ENCODE peak calls at places on chromosomes 16 and 17, in eight cellular contexts. U is heart left ventricle, I is stomach, Y is breast epithelium, W is testis, J is A549, C is GM12891, G is IMR-90. S is an unnamed sample.

GRCh38 chr17:32879143-32879542 is 2.2 kb upstream of the MYO1D start:
- DNase-seq in G (no peak), U (no peak), C (no peak), I (no peak), Y (no peak), W (no peak), J (no peak), S (no peak)

GRCh38 chr17:56656961-56657360 is 63.5 kb downstream of the NOG start:
- DNase-seq in J (no peak), C (no peak), U (no peak), Y (no peak), G (no peak), I (no peak), W (no peak), S (no peak)

GRCh38 chr16:12927591-12927990 is 26.2 kb downstream of the SHISA9 start:
- DNase-seq in C (no peak), G (no peak), J (no peak), Y (no peak), U (no peak), W (no peak), I (no peak), S (no peak)

GRCh38 chr16:88350922-88351321 is 31.8 kb upstream of the ZNF469 start:
- DNase-seq in C (no peak), G (no peak), Y (no peak), I (no peak), J (no peak), U (no peak), W (no peak), S (no peak)

GRCh38 chr16:27625050-27625697 is 75.2 kb downstream of the KATNIP start:
- DNase-seq in J (peak), Y (no peak), G (peak), U (no peak), C (no peak), W (no peak), I (no peak), S (no peak)

GRCh38 chr17:282000-282911 is 70.4 kb downstream of the RPH3AL start:
- DNase-seq in W (no peak), J (no peak), C (no peak), G (no peak), I (no peak), Y (peak), U (peak), S (no peak)

GRCh38 chr17:79114455-79115301 is 40.1 kb downstream of the ENGASE start:
- DNase-seq in Y (no peak), J (no peak), C (no peak), G (no peak), U (peak), I (peak), W (peak), S (no peak)

GRCh38 chr17:43406676-43407645 is 8.2 kb downstream of the ARL4D start:
- DNase-seq in J (peak), U (no peak), C (no peak), G (peak), I (no peak), W (no peak), Y (no peak), S (no peak)

GRCh38 chr16:50653633-50654524 is 27.2 kb downstream of the SNX20 start:
- DNase-seq in G (no peak), C (no peak), Y (no peak), U (no peak), I (no peak), W (no peak), J (no peak), S (no peak)

GRCh38 chr17:77944390-77945222 is 13.9 kb upstream of the TNRC6C start:
- DNase-seq in W (no peak), J (no peak), Y (no peak), G (no peak), I (no peak), U (no peak), C (no peak), S (no peak)

GRCh38 chr17:27797390-27798091 is 2.8 kb downstream of the NOS2 start:
- DNase-seq in U (no peak), G (no peak), C (no peak), Y (no peak), J (no peak), I (no peak), W (no peak), S (peak)

GRCh38 chr16:72014675-72015074 is 6.1 kb downstream of the DHODH start:
- DNase-seq in C (no peak), W (no peak), G (no peak), I (no peak), U (no peak), Y (no peak), J (no peak), S (no peak)

GRCh38 chr17:39198186-39198566 is 707 bp upstream of the CACNB1 start:
- DNase-seq in W (no peak), I (no peak), J (no peak), G (no peak), U (no peak), C (no peak), Y (no peak), S (no peak)

GRCh38 chr17:40817103-40817682 is 5.2 kb downstream of the KRT10 start:
- DNase-seq in G (no peak), Y (no peak), J (no peak), U (no peak), C (no peak), W (no peak), I (no peak), S (no peak)

GRCh38 chr16:88790312-88791150 is 5.5 kb upstream of the PIEZO1 start:
- DNase-seq in I (peak), J (no peak), U (no peak), C (no peak), W (no peak), G (peak), Y (no peak), S (peak)

GRCh38 chr16:88700636-88701482 is 5.3 kb downstream of the RNF166 start:
- DNase-seq in W (peak), Y (peak), C (peak), G (peak), J (no peak), I (peak), U (peak), S (peak)

GRCh38 chr16:31471875-31472558 is at the start of gene TGFB1I1:
- DNase-seq in Y (no peak), J (peak), W (peak), C (no peak), G (peak), U (peak), I (no peak), S (no peak)

GRCh38 chr17:68591583-68591982 is 9.6 kb downstream of the FAM20A start:
- DNase-seq in I (no peak), C (no peak), W (peak), G (no peak), J (no peak), U (peak), Y (no peak), S (no peak)

GRCh38 chr17:75820411-75821080 is 23.7 kb downstream of the UNC13D start:
- DNase-seq in G (no peak), C (no peak), U (no peak), Y (no peak), W (no peak), J (no peak), I (no peak), S (no peak)

GRCh38 chr17:38868095-38868967 is 1.5 kb upstream of the LASP1 start:
- DNase-seq in J (peak), I (peak), W (peak), U (peak), C (no peak), G (peak), Y (no peak), S (peak)

GRCh38 chr17:77881545-77881944 is 77.0 kb upstream of the TNRC6C start:
- DNase-seq in I (peak), W (peak), C (peak), Y (no peak), U (peak), J (no peak), G (peak), S (peak)

GRCh38 chr16:23742761-23743160 is 12.1 kb upstream of the CHP2 start:
- DNase-seq in G (no peak), U (no peak), W (no peak), Y (no peak), I (no peak), C (no peak), J (no peak), S (no peak)

GRCh38 chr17:76122411-76123126 is 18.5 kb downstream of the FOXJ1 start:
- DNase-seq in Y (no peak), G (no peak), I (no peak), W (no peak), C (peak), U (no peak), J (no peak), S (no peak)

GRCh38 chr16:86142801-86143236 is 243.9 kb downstream of the IRF8 start:
- DNase-seq in C (no peak), J (no peak), G (no peak), W (no peak), Y (no peak), I (no peak), U (no peak), S (no peak)

GRCh38 chr16:48053346-48053745 is 102.4 kb downstream of the ABCC12 start:
- DNase-seq in W (peak), I (no peak), U (no peak), C (no peak), J (no peak), Y (no peak), G (peak), S (no peak)

GRCh38 chr16:17276610-17277009 is 194.2 kb downstream of the XYLT1 start:
- DNase-seq in J (no peak), G (no peak), W (no peak), I (no peak), C (no peak), Y (no peak), U (no peak), S (no peak)

GRCh38 chr16:4624827-4625616 is 396 bp downstream of the MGRN1 start:
- DNase-seq in J (no peak), U (peak), C (peak), W (peak), I (peak), G (peak), Y (no peak), S (peak)

GRCh38 chr16:234468-235305 is at the start of gene FAM234A:
- DNase-seq in Y (peak), W (peak), U (peak), I (peak), G (peak), C (peak), J (peak), S (peak)

GRCh38 chr17:71496552-71496951 is 624.3 kb upstream of the SOX9 start:
- DNase-seq in J (no peak), G (peak), C (no peak), Y (no peak), U (no peak), W (no peak), I (no peak), S (no peak)

GRCh38 chr16:11698271-11698689 is 30.0 kb downstream of the SNN start:
- DNase-seq in W (no peak), J (no peak), Y (no peak), U (no peak), C (no peak), I (no peak), G (peak), S (no peak)

GRCh38 chr16:89049484-89050118 is 44.1 kb upstream of the ACSF3 start:
- DNase-seq in C (no peak), I (no peak), G (no peak), J (no peak), Y (no peak), W (no peak), U (peak), S (no peak)

GRCh38 chr16:65869261-65869660 is 497.2 kb upstream of the CDH5 start:
- DNase-seq in I (no peak), C (no peak), Y (no peak), W (no peak), G (no peak), J (no peak), U (no peak), S (no peak)

GRCh38 chr16:65867276-65867990 is 499.1 kb upstream of the CDH5 start:
- DNase-seq in I (no peak), W (no peak), G (no peak), J (no peak), Y (no peak), U (no peak), C (no peak), S (no peak)
- TF ChIP-seq POLR2A in I (no peak), W (no peak), G (no peak), J (no peak), Y (no peak), U (no peak), C (no peak), S (no peak)

GRCh38 chr16:67243481-67243880 is 3.8 kb downstream of the FHOD1 start:
- DNase-seq in C (no peak), Y (no peak), G (no peak), W (no peak), I (no peak), U (peak), J (no peak), S (no peak)

GRCh38 chr16:67246081-67246944 is 968 bp downstream of the FHOD1 start:
- DNase-seq in Y (peak), I (peak), C (peak), J (peak), G (peak), U (peak), W (peak), S (peak)

GRCh38 chr16:67245189-67245585 is 2.1 kb downstream of the FHOD1 start:
- DNase-seq in W (no peak), I (no peak), U (no peak), G (no peak), C (no peak), J (no peak), Y (no peak), S (no peak)

GRCh38 chr16:67245674-67246080 is 1.6 kb downstream of the FHOD1 start:
- DNase-seq in U (no peak), C (no peak), Y (no peak), J (no peak), G (no peak), W (no peak), I (no peak), S (no peak)

GRCh38 chr16:67244387-67245188 is 2.7 kb downstream of the FHOD1 start:
- DNase-seq in Y (peak), J (peak), C (peak), U (peak), G (peak), W (peak), I (peak), S (peak)
- TF ChIP-seq POLR2A in Y (no peak), J (no peak), C (no peak), U (peak), G (peak), W (no peak), I (no peak), S (no peak)

GRCh38 chr17:42305543-42306384 is 17.5 kb downstream of the STAT5A start:
- DNase-seq in U (no peak), W (peak), G (no peak), I (no peak), Y (no peak), J (no peak), C (no peak), S (no peak)
- TF ChIP-seq POLR2A in U (no peak), W (no peak), G (no peak), I (no peak), Y (no peak), J (no peak), C (no peak), S (no peak)

GRCh38 chr17:81710514-81711308 is 1.4 kb upstream of the SLC25A10 start:
- DNase-seq in I (no peak), U (no peak), J (no peak), W (no peak), G (no peak), Y (no peak), C (no peak), S (no peak)
- TF ChIP-seq POLR2A in I (no peak), U (no peak), J (peak), W (no peak), G (no peak), Y (no peak), C (no peak), S (peak)

DNA sequence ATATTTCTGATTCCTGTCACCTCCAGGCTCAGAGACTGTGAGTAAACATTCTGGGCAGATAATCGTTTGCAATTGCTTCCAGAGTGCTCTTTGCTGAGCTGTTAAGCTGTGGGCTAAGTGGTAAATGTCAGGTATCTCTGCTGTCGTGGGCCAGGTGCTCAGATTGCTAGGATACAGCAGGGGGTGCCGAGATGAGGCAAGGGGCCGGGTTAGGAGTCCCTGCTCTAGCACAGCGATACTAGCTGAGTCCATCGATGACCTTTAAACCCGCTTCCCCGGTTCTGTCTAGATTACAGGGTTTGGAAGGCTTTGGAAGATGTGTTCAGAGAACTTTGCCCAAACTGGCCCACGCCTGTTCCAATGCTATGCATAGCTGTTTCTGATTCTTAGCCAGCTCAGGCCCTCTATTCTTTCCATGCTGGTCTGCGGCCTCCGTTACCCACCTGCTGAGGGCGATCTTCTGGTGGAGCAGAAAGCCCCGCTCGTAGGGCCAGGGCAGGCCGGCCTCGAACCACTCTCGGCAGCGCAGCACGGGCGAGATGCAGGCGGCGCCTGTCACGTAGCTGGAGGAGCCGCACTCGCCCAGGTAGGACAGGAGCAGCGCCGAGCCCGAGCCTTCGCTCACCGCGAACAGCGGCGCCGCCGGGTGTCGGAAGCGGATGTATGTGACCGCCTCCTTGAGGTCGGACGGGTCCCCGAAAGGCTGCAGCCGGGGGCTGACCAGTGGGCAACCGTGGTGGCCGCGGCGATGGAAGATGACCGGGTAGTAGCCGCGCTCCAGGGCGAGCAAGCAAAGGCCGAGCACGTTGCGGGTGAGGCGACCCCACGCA is 979 bp downstream of the ABHD15 start:
- DNase-seq in C (no peak), Y (peak), J (peak), U (no peak), G (no peak), W (peak), I (peak), S (peak)
- TF ChIP-seq POLR2A in C (no peak), Y (no peak), J (peak), U (no peak), G (no peak), W (no peak), I (no peak), S (no peak)

DNA sequence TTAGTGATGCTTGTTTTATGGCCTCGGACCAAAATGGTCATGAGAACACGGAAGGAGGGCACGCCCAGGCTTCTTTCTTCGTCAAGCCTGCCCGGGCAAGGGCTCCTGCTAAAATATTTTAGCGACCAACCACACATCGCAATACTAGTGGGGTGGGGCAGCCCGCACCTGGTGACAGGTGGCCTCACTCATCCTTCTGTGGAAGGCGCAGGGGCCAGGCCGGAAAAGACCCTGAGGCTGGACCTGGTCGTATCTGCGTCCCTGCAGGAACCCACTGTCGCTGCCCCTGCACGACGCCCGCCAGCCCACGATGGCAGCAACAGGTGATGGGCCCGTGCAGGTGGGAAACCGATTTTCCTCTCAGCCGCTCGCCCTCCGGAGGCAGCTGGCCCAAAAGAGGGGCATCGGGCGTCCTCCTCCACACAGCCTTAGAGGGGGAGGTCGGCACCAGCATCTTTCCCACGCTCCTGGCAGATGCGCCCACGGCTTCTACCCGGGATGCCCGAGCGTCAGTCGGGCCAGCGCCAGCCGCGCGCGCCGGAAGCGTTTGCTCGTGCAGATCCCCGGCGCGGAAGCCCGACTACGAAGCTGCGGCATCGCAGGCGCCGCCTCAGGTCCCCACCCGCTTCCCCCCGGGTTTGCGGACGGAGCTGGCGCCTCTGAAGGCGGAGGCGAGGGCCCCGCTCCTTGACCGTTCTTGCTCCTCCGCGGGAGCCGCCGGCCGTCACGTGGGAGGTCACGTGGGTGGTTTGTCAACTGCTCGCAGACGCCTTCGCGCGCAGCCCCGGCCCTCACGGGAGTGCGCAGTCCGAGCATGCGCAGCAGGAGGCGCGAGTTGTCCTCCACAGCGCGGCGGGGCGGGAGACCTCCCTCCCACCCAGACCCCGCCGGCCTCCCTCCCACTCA is 22.8 kb upstream of the FOXK2 start:
- DNase-seq in J (peak), G (peak), U (peak), C (peak), Y (peak), W (peak), I (peak), S (peak)
- TF ChIP-seq POLR2A in J (peak), G (peak), U (no peak), C (peak), Y (peak), W (peak), I (no peak), S (peak)

S was measured in erythroblast.